ENCODE peak calls at places on chromosome 2, in seven cellular contexts. Z, W, G, H, K, F and A are unnamed samples.

GRCh38 chr2:241652142-241652541 is 14.6 kb downstream of the ATG4B start:
- DNase-seq in Z (no peak), W (no peak), G (no peak), H (no peak), K (no peak), F (no peak), A (no peak)

GRCh38 chr2:43158259-43158880 is 68.0 kb downstream of the ZFP36L2 start:
- DNase-seq in Z (no peak), W (no peak), G (peak), H (peak), K (peak), F (peak), A (peak)

GRCh38 chr2:16817305-16818202 is 151.9 kb upstream of the CYRIA start:
- DNase-seq in Z (no peak), W (no peak), G (no peak), H (no peak), K (no peak), F (no peak), A (no peak)

GRCh38 chr2:19138264-19138825 is 220.1 kb downstream of the OSR1 start:
- DNase-seq in Z (no peak), W (no peak), G (no peak), H (no peak), K (no peak), F (no peak), A (no peak)

GRCh38 chr2:153169567-153169966 is 309.0 kb downstream of the RPRM start:
- DNase-seq in Z (no peak), W (no peak), G (no peak), H (no peak), K (no peak), F (no peak), A (no peak)

GRCh38 chr2:192029089-192029488 is 165.6 kb downstream of the TMEFF2 start:
- DNase-seq in Z (no peak), W (no peak), G (no peak), H (no peak), K (no peak), F (no peak), A (no peak)

GRCh38 chr2:141611981-141612380 is 518.8 kb downstream of the LRP1B start:
- DNase-seq in Z (no peak), W (no peak), G (no peak), H (no peak), K (no peak), F (no peak), A (no peak)

GRCh38 chr2:236083934-236084333 is 84.3 kb downstream of the GBX2 start:
- DNase-seq in Z (no peak), W (no peak), G (no peak), H (no peak), K (no peak), F (no peak), A (no peak)

GRCh38 chr2:6148887-6149286 is 456.7 kb downstream of the SOX11 start:
- DNase-seq in Z (no peak), W (no peak), G (no peak), H (no peak), K (no peak), F (no peak), A (no peak)